ENCODE peak calls at places on chromosome 7, in nine cellular contexts. Y is skeletal muscle cell; M is RCC 7860; R is M059J; S is cardiac muscle cell; F is HuH-7; Z is GM10248; E is effector CD4-positive, alpha-beta T cell; U is NCI-H460. D is an unnamed sample.
A peak's percentile ranks its signal among the peaks of the same experiment; 100 is the strongest.

GRCh38 chr7:6367701-6368211 is 80.0 kb downstream of the DAGLB start:
- DNase-seq in Y (no peak), M (no peak), R (peak; percentile 36), S (no peak), F (no peak), Z (no peak), E (no peak), U (no peak), D (no peak)

GRCh38 chr7:151403764-151404163 is 6.1 kb downstream of the WDR86 start:
- DNase-seq in Y (no peak), M (no peak), R (peak; percentile 28), S (no peak), F (no peak), Z (no peak), E (no peak), U (no peak), D (no peak)

GRCh38 chr7:136183981-136184380 is 206.8 kb upstream of the MTPN start:
- DNase-seq in Y (no peak), M (no peak), R (peak; percentile 20), S (peak; percentile 38), F (no peak), Z (no peak), E (no peak), U (no peak), D (no peak)

GRCh38 chr7:41470081-41470480 is 232.8 kb downstream of the INHBA start:
- DNase-seq in Y (no peak), M (no peak), R (no peak), S (no peak), F (no peak), Z (no peak), E (no peak), U (no peak), D (no peak)

GRCh38 chr7:1993031-1993685 is 239.6 kb downstream of the MAD1L1 start:
- DNase-seq in Y (no peak), M (no peak), R (no peak), S (no peak), F (no peak), Z (no peak), E (no peak), U (no peak), D (no peak)

GRCh38 chr7:157046681-157047080 is 36.2 kb upstream of the MNX1 start:
- DNase-seq in Y (no peak), M (peak; percentile 37), R (peak; percentile 96), S (no peak), F (no peak), Z (no peak), E (no peak), U (no peak), D (no peak)

GRCh38 chr7:20219446-20220292 is 2.5 kb upstream of the MACC1 start:
- DNase-seq in Y (peak; percentile 91), M (peak; percentile 99), R (peak; percentile 98), S (no peak), F (peak; percentile 65), Z (peak; percentile 54), E (no peak), U (peak; percentile 95), D (peak; percentile 85)

GRCh38 chr7:13641699-13642098 is 347.8 kb downstream of the ETV1 start:
- DNase-seq in Y (no peak), M (no peak), R (peak; percentile 58), S (no peak), F (no peak), Z (no peak), E (no peak), U (peak; percentile 49), D (no peak)

GRCh38 chr7:84190016-84190705 is 4.4 kb downstream of the SEMA3A start:
- DNase-seq in Y (no peak), M (no peak), R (peak; percentile 27), S (no peak), F (no peak), Z (no peak), E (no peak), U (no peak), D (no peak)

GRCh38 chr7:108059526-108059925 is 56.6 kb upstream of the LAMB1 start:
- DNase-seq in Y (no peak), M (no peak), R (no peak), S (no peak), F (no peak), Z (no peak), E (no peak), U (no peak), D (no peak)

GRCh38 chr7:8111282-8111681 is 142.7 kb downstream of the GLCCI1 start:
- DNase-seq in Y (no peak), M (no peak), R (no peak), S (no peak), F (no peak), Z (no peak), E (no peak), U (no peak), D (peak; percentile 18)

GRCh38 chr7:45881759-45882464 is 6.4 kb upstream of the IGFBP1 start:
- DNase-seq in Y (peak; percentile 76), M (no peak), R (peak; percentile 25), S (no peak), F (peak; percentile 58), Z (no peak), E (no peak), U (peak; percentile 69), D (no peak)

GRCh38 chr7:112484671-112485097 is 3.9 kb downstream of the LSMEM1 start:
- DNase-seq in Y (peak; percentile 85), M (peak; percentile 79), R (peak; percentile 98), S (peak; percentile 39), F (no peak), Z (no peak), E (no peak), U (no peak), D (no peak)

GRCh38 chr7:131346885-131347592 is 19.4 kb downstream of the MKLN1 start:
- DNase-seq in Y (no peak), M (no peak), R (no peak), S (no peak), F (no peak), Z (no peak), E (no peak), U (no peak), D (peak; percentile 14)

GRCh38 chr7:151406051-151406875 is 3.6 kb downstream of the WDR86 start:
- DNase-seq in Y (no peak), M (no peak), R (no peak), S (no peak), F (no peak), Z (no peak), E (no peak), U (no peak), D (no peak)

GRCh38 chr7:129959480-129960332 is 6.9 kb upstream of the UBE2H start:
- DNase-seq in Y (no peak), M (no peak), R (peak; percentile 27), S (no peak), F (no peak), Z (no peak), E (no peak), U (no peak), D (no peak)

GRCh38 chr7:153524070-153524601 is 528.1 kb upstream of the DPP6 start:
- DNase-seq in Y (no peak), M (no peak), R (no peak), S (peak; percentile 2), F (no peak), Z (no peak), E (no peak), U (no peak), D (no peak)

GRCh38 chr7:5012985-5013384 is 32.7 kb upstream of the RBAK start:
- DNase-seq in Y (no peak), M (no peak), R (no peak), S (peak; percentile 1), F (no peak), Z (no peak), E (no peak), U (no peak), D (no peak)

GRCh38 chr7:154409703-154410311 is 357.6 kb downstream of the DPP6 start:
- DNase-seq in Y (no peak), M (no peak), R (peak; percentile 24), S (peak; percentile 87), F (peak; percentile 11), Z (no peak), E (no peak), U (peak; percentile 6), D (no peak)

GRCh38 chr7:100859856-100860255 is 7.3 kb upstream of the TRIP6 start:
- DNase-seq in Y (no peak), M (no peak), R (no peak), S (no peak), F (no peak), Z (no peak), E (no peak), U (no peak), D (no peak)

GRCh38 chr7:81383848-81384247 is 386.0 kb downstream of the HGF start:
- DNase-seq in Y (no peak), M (no peak), R (no peak), S (no peak), F (no peak), Z (no peak), E (no peak), U (no peak), D (no peak)

GRCh38 chr7:26664735-26665420 is 199.5 kb downstream of the SKAP2 start:
- DNase-seq in Y (no peak), M (no peak), R (peak; percentile 11), S (no peak), F (no peak), Z (no peak), E (no peak), U (no peak), D (no peak)

GRCh38 chr7:92595281-92595680 is 5.1 kb upstream of the FAM133B start:
- DNase-seq in Y (no peak), M (no peak), R (peak; percentile 91), S (no peak), F (no peak), Z (no peak), E (no peak), U (no peak), D (no peak)

GRCh38 chr7:108565987-108566386 is 3.5 kb downstream of the THAP5 start:
- DNase-seq in Y (no peak), M (no peak), R (no peak), S (no peak), F (no peak), Z (no peak), E (no peak), U (no peak), D (no peak)

GRCh38 chr7:611281-611810 is 91.7 kb upstream of the PDGFA start:
- DNase-seq in Y (no peak), M (no peak), R (no peak), S (no peak), F (no peak), Z (no peak), E (no peak), U (no peak), D (no peak)

GRCh38 chr7:158569858-158570239 is 17.8 kb downstream of the PTPRN2 start:
- DNase-seq in Y (no peak), M (no peak), R (no peak), S (no peak), F (no peak), Z (no peak), E (no peak), U (no peak), D (no peak)

GRCh38 chr7:26930845-26931244 is 66.5 kb upstream of the SKAP2 start:
- DNase-seq in Y (no peak), M (no peak), R (no peak), S (no peak), F (no peak), Z (no peak), E (no peak), U (no peak), D (no peak)

GRCh38 chr7:155798673-155799439 is 13.4 kb downstream of the SHH start:
- DNase-seq in Y (no peak), M (no peak), R (no peak), S (no peak), F (no peak), Z (no peak), E (no peak), U (no peak), D (peak; percentile 76)

GRCh38 chr7:27173412-27174076 is 576 bp downstream of the HOXA10 start:
- DNase-seq in Y (no peak), M (no peak), R (peak; percentile 70), S (no peak), F (no peak), Z (no peak), E (no peak), U (no peak), D (no peak)

GRCh38 chr7:1973321-1974251 is 259.2 kb downstream of the MAD1L1 start:
- DNase-seq in Y (no peak), M (no peak), R (no peak), S (no peak), F (no peak), Z (no peak), E (no peak), U (no peak), D (no peak)

GRCh38 chr7:157158400-157158799 is 19.7 kb downstream of the UBE3C start:
- DNase-seq in Y (no peak), M (no peak), R (no peak), S (no peak), F (no peak), Z (no peak), E (no peak), U (no peak), D (no peak)

D was measured in NCI-H1092 treated with DMSO at 0.1 percent for 48 hours.